ENCODE peak calls at places on chromosomes 13 and 19, in ten cellular contexts. T is fibroblast of lung; J is ovary; F is prostate gland; M is heart right ventricle; C is sigmoid colon; S is GM23248; N is stomach; P is CD8-positive, alpha-beta T cell; A is SJCRH30. B is an unnamed sample. For H3K36me3, the result is how much of the 10 kb centered on the place peaks cover.

GRCh38 chr19:55179570-55180484 is at the start of gene SYT5:
- DNase-seq in J (peak), T (no peak), P (peak), A (no peak), N (peak), F (no peak), C (no peak), S (peak), M (peak), B (peak)

GRCh38 chr13:20819715-20820114 is 46.0 kb upstream of the EEF1AKMT1 start:
- DNase-seq in S (no peak), J (no peak), F (no peak), P (no peak), A (no peak), N (no peak), M (no peak), C (no peak), T (no peak), B (no peak)

GRCh38 chr13:110433014-110433413 is 125.9 kb downstream of the COL4A2 start:
- DNase-seq in M (peak), J (no peak), A (no peak), C (peak), T (no peak), N (no peak), F (no peak), P (no peak), S (no peak), B (no peak)

GRCh38 chr19:3481241-3482090 is 1.1 kb upstream of the SMIM24 start:
- DNase-seq in F (no peak), C (no peak), N (peak), A (no peak), J (no peak), M (no peak), P (no peak), S (no peak), T (no peak), B (no peak)

GRCh38 chr13:48160879-48161278 is 66.0 kb upstream of the MED4 start:
- DNase-seq in P (no peak), C (no peak), S (peak), N (no peak), M (no peak), F (no peak), J (no peak), A (no peak), T (no peak), B (peak)

GRCh38 chr19:17529239-17530158 is 18.1 kb downstream of the PGLS start:
- DNase-seq in S (no peak), M (no peak), J (no peak), N (no peak), F (no peak), C (no peak), A (no peak), T (no peak), P (no peak), B (no peak)

GRCh38 chr19:48102870-48103751 is 7.5 kb downstream of the PLA2G4C start:
- DNase-seq in T (peak), A (peak), C (no peak), J (no peak), F (peak), M (no peak), P (no peak), S (peak), N (no peak), B (no peak)

GRCh38 chr19:33613601-33614000 is 8.2 kb upstream of the CHST8 start:
- DNase-seq in T (no peak), A (no peak), P (no peak), M (no peak), S (no peak), J (no peak), N (no peak), F (no peak), C (no peak), B (no peak)

GRCh38 chr13:30932481-30933333 is at the start of gene TEX26:
- DNase-seq in M (peak), C (no peak), T (peak), F (no peak), J (no peak), N (no peak), A (no peak), S (no peak), P (no peak), B (no peak)

GRCh38 chr19:55112781-55113569 is 4.5 kb downstream of the PPP1R12C start:
- DNase-seq in T (no peak), S (no peak), J (peak), A (no peak), P (no peak), N (no peak), F (no peak), C (no peak), M (no peak), B (no peak)

GRCh38 chr19:34171877-34172660 is at the start of gene LSM14A:
- DNase-seq in P (peak), M (peak), N (peak), A (peak), S (peak), F (peak), C (peak), J (peak), T (peak), B (peak)

GRCh38 chr19:54109651-54110050 is 5.8 kb downstream of the TFPT start:
- DNase-seq in A (no peak), C (no peak), J (no peak), F (no peak), N (no peak), M (no peak), P (no peak), T (no peak), S (no peak), B (peak)

GRCh38 chr19:7524523-7524922 is 2.1 kb downstream of the MCOLN1 start:
- DNase-seq in A (no peak), P (no peak), S (no peak), F (no peak), C (no peak), J (no peak), M (no peak), T (no peak), N (no peak), B (no peak)

GRCh38 chr13:45765464-45765863 is 63.3 kb downstream of the CBY2 start:
- DNase-seq in P (no peak), J (no peak), T (no peak), F (no peak), N (no peak), M (no peak), S (no peak), C (no peak), A (no peak), B (no peak)

GRCh38 chr13:45769072-45769471 is 67.0 kb downstream of the CBY2 start:
- DNase-seq in T (no peak), C (no peak), S (no peak), A (no peak), P (no peak), N (no peak), M (no peak), F (no peak), J (no peak), B (peak)

GRCh38 chr13:45768668-45769067 is 66.5 kb downstream of the CBY2 start:
- DNase-seq in A (no peak), F (no peak), J (no peak), P (no peak), N (no peak), C (no peak), T (no peak), S (no peak), M (no peak), B (peak)

GRCh38 chr13:45763419-45763818 is 61.3 kb downstream of the CBY2 start:
- DNase-seq in S (no peak), M (no peak), J (no peak), C (no peak), F (no peak), P (no peak), T (no peak), A (no peak), N (no peak), B (no peak)
- H3K4me3 ChIP-seq in S (no peak), M (no peak), J (no peak), C (no peak), F (no peak), P (no peak), T (no peak), A (no peak), N (no peak), B (no peak)

GRCh38 chr19:13492128-13492527 is 14.2 kb downstream of the CACNA1A start:
- DNase-seq in S (peak), M (no peak), N (no peak), F (no peak), A (no peak), C (no peak), P (no peak), T (peak), J (no peak), B (no peak)
- H3K36me3 ChIP-seq in S (under half), M (under half), N (under half), F (under half), A (under half), C (under half), P (under half), T (under half), J (under half), B (under half)

DNA sequence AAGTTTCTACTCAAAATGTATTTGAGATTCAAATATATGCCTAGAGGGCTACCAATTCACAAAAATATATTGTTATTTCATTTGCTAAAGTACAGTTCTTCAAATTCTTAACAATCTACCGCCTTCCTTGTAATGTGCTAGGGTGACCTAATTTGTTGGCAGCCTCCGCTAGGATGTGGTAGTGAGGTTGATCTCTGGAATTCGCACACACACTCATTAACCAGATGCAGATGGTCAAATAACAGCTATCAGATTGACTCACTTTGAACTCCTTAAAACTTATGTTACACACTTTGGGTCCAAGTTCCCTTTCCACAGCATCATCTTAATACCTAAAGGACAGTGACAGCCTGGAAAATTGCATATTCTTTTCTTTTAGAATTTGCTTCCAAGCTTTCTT is 367.3 kb downstream of the DCT start:
- DNase-seq in M (no peak), T (peak), C (no peak), F (no peak), P (no peak), N (no peak), S (peak), A (peak), J (no peak), B (no peak)
- H3K4me3 ChIP-seq in M (no peak), T (no peak), C (no peak), F (no peak), P (no peak), N (no peak), S (no peak), A (no peak), J (no peak), B (no peak)

GRCh38 chr19:8815780-8816179 is 16.3 kb downstream of the ZNF558 start:
- DNase-seq in C (no peak), P (no peak), M (no peak), N (no peak), T (no peak), A (no peak), J (no peak), S (no peak), F (no peak), B (no peak)
- H3K36me3 ChIP-seq in C (half or more), P (half or more), M (under half), N (half or more), T (under half), A (half or more), J (under half), S (half or more), F (half or more), B (half or more)

GRCh38 chr13:29562762-29563161 is 32.7 kb downstream of the SLC7A1 start:
- DNase-seq in M (no peak), A (no peak), C (no peak), P (no peak), J (no peak), S (peak), F (no peak), N (no peak), T (no peak), B (peak)
- H3K4me3 ChIP-seq in M (no peak), A (no peak), C (no peak), P (no peak), J (no peak), S (no peak), F (no peak), N (no peak), T (no peak), B (no peak)

GRCh38 chr19:36939153-36939552 is 23.0 kb downstream of the ZNF568 start:
- DNase-seq in T (no peak), M (no peak), A (no peak), J (no peak), N (no peak), C (no peak), S (no peak), P (no peak), F (no peak), B (no peak)
- H3K36me3 ChIP-seq in T (under half), M (under half), A (half or more), J (under half), N (half or more), C (half or more), S (half or more), P (under half), F (under half), B (under half)